ENCODE peak calls at places on chromosome 1, in ten cellular contexts. O is germinal center; Q is body of pancreas; K is stimulated activated naive CD8-positive, alpha-beta T cell treated with anti-CD3 and anti-CD28 coated beads, Interleukin-15, Interleukin-2, amounts not matched to agents 100 U/mL and 50 U/mL, for 24 hours; Z is HCEC 1CT; S is activated naive CD8-positive, alpha-beta T cell treated with anti-CD3 and anti-CD28 coated beads for 36 hours; G is stimulated activated CD4-positive, alpha-beta T cell treated with anti-CD3 and anti-CD28 coated beads, Interleukin-15, amount 100 ng/mL, for 1 hour; H is right cardiac atrium; W is hepatocyte; X is fibroblast of the conjunctiva. J is an unnamed sample.

GRCh38 chr1:8104278-8105236 is 78.4 kb upstream of the ERRFI1 start:
- DNase-seq in O (no peak), Q (no peak), K (no peak), Z (no peak), S (no peak), G (no peak), H (no peak), W (no peak), X (no peak), J (no peak)

GRCh38 chr1:202589190-202589680 is 121.0 kb downstream of the SYT2 start:
- DNase-seq in O (peak), Q (peak), K (no peak), Z (peak), S (no peak), G (no peak), H (peak), W (peak), X (peak), J (peak)

GRCh38 chr1:147541672-147542548 is 609 bp downstream of the BCL9 start:
- DNase-seq in O (no peak), Q (peak), K (peak), Z (peak), S (peak), G (no peak), H (peak), W (peak), X (peak), J (peak)

GRCh38 chr1:203544485-203544884 is 50.5 kb downstream of the OPTC start:
- DNase-seq in O (no peak), Q (no peak), K (no peak), Z (no peak), S (no peak), G (no peak), H (no peak), W (no peak), X (no peak), J (no peak)

GRCh38 chr1:84122780-84123382 is 21.2 kb upstream of the PRKACB start:
- DNase-seq in O (no peak), Q (peak), K (peak), Z (peak), S (peak), G (no peak), H (peak), W (peak), X (no peak), J (no peak)

GRCh38 chr1:8419172-8419571 is 101.3 kb downstream of the SLC45A1 start:
- DNase-seq in O (no peak), Q (no peak), K (no peak), Z (peak), S (no peak), G (no peak), H (no peak), W (no peak), X (no peak), J (no peak)

GRCh38 chr1:20153000-20153418 is 13.9 kb downstream of the PLA2G2F start:
- DNase-seq in O (no peak), Q (no peak), K (no peak), Z (no peak), S (no peak), G (no peak), H (peak), W (no peak), X (no peak), J (peak)

GRCh38 chr1:186297439-186297838 is 77.6 kb downstream of the TPR start:
- DNase-seq in O (no peak), Q (no peak), K (no peak), Z (no peak), S (no peak), G (no peak), H (no peak), W (no peak), X (no peak), J (no peak)

GRCh38 chr1:55636691-55637090 is 421.5 kb upstream of the USP24 start:
- DNase-seq in O (no peak), Q (no peak), K (no peak), Z (peak), S (no peak), G (no peak), H (no peak), W (no peak), X (no peak), J (no peak)

GRCh38 chr1:234406871-234407270 is 33.6 kb downstream of the COA6 start:
- DNase-seq in O (no peak), Q (no peak), K (no peak), Z (no peak), S (no peak), G (no peak), H (no peak), W (no peak), X (no peak), J (no peak)

GRCh38 chr1:169894424-169895145 is 889 bp upstream of the SCYL3 start:
- DNase-seq in O (no peak), Q (no peak), K (no peak), Z (no peak), S (no peak), G (no peak), H (no peak), W (peak), X (no peak), J (no peak)

GRCh38 chr1:214044438-214045214 is 56.9 kb downstream of the PROX1 start:
- DNase-seq in O (no peak), Q (peak), K (no peak), Z (no peak), S (no peak), G (no peak), H (no peak), W (peak), X (no peak), J (no peak)

GRCh38 chr1:186102559-186103148 is 272.4 kb downstream of the TPR start:
- DNase-seq in O (no peak), Q (no peak), K (no peak), Z (peak), S (no peak), G (no peak), H (peak), W (peak), X (peak), J (no peak)

GRCh38 chr1:98110674-98111073 is 189.8 kb upstream of the DPYD start:
- DNase-seq in O (no peak), Q (no peak), K (no peak), Z (peak), S (no peak), G (no peak), H (no peak), W (no peak), X (no peak), J (no peak)

GRCh38 chr1:218643281-218643680 is 298.1 kb downstream of the TGFB2 start:
- DNase-seq in O (no peak), Q (no peak), K (no peak), Z (no peak), S (no peak), G (no peak), H (no peak), W (no peak), X (no peak), J (no peak)

GRCh38 chr1:116486424-116486823 is 84.4 kb downstream of the CD58 start:
- DNase-seq in O (no peak), Q (no peak), K (no peak), Z (peak), S (no peak), G (no peak), H (no peak), W (no peak), X (peak), J (no peak)

GRCh38 chr1:227947678-227948492 is at the start of gene WNT9A:
- DNase-seq in O (peak), Q (peak), K (peak), Z (peak), S (peak), G (no peak), H (peak), W (peak), X (peak), J (peak)

GRCh38 chr1:201468844-201469644 is at the start of gene PHLDA3:
- DNase-seq in O (peak), Q (peak), K (peak), Z (peak), S (peak), G (peak), H (peak), W (peak), X (peak), J (peak)

GRCh38 chr1:66446261-66447001 is 87.5 kb upstream of the SGIP1 start:
- DNase-seq in O (peak), Q (no peak), K (no peak), Z (peak), S (peak), G (no peak), H (no peak), W (peak), X (peak), J (no peak)

GRCh38 chr1:41442697-41443251 is 41.7 kb downstream of the EDN2 start:
- DNase-seq in O (no peak), Q (no peak), K (no peak), Z (no peak), S (no peak), G (no peak), H (no peak), W (no peak), X (no peak), J (no peak)

GRCh38 chr1:12085643-12086260 is 22.6 kb downstream of the TNFRSF8 start:
- DNase-seq in O (no peak), Q (no peak), K (no peak), Z (no peak), S (no peak), G (no peak), H (no peak), W (no peak), X (no peak), J (no peak)

GRCh38 chr1:168297019-168297418 is 16.3 kb downstream of the TBX19 start:
- DNase-seq in O (no peak), Q (no peak), K (no peak), Z (no peak), S (no peak), G (no peak), H (no peak), W (no peak), X (no peak), J (no peak)

GRCh38 chr1:41537257-41537656 is 52.8 kb upstream of the EDN2 start:
- DNase-seq in O (peak), Q (no peak), K (no peak), Z (no peak), S (no peak), G (no peak), H (no peak), W (no peak), X (no peak), J (no peak)

GRCh38 chr1:195714248-195714647 is 894.0 kb downstream of the KCNT2 start:
- DNase-seq in O (no peak), Q (no peak), K (no peak), Z (no peak), S (no peak), G (no peak), H (no peak), W (no peak), X (no peak), J (no peak)

GRCh38 chr1:232629250-232630046 is 485 bp downstream of the SIPA1L2 start:
- DNase-seq in O (no peak), Q (peak), K (peak), Z (no peak), S (peak), G (peak), H (peak), W (peak), X (no peak), J (peak)

GRCh38 chr1:28096210-28097099 is 8.0 kb upstream of the EYA3 start:
- DNase-seq in O (no peak), Q (no peak), K (no peak), Z (no peak), S (no peak), G (no peak), H (no peak), W (no peak), X (no peak), J (no peak)

GRCh38 chr1:224696891-224697765 is 81.0 kb downstream of the CNIH3 start:
- DNase-seq in O (no peak), Q (no peak), K (no peak), Z (peak), S (no peak), G (no peak), H (no peak), W (no peak), X (no peak), J (no peak)

GRCh38 chr1:192243721-192244120 is 73.1 kb upstream of the RGS21 start:
- DNase-seq in O (no peak), Q (no peak), K (no peak), Z (no peak), S (no peak), G (no peak), H (no peak), W (no peak), X (no peak), J (no peak)

GRCh38 chr1:35447278-35447677 is 109.9 kb downstream of the KIAA0319L start:
- DNase-seq in O (no peak), Q (no peak), K (no peak), Z (no peak), S (no peak), G (no peak), H (no peak), W (no peak), X (no peak), J (no peak)

GRCh38 chr1:191752342-191752741 is 405.9 kb upstream of the RGS18 start:
- DNase-seq in O (no peak), Q (no peak), K (no peak), Z (no peak), S (no peak), G (no peak), H (no peak), W (no peak), X (no peak), J (no peak)

GRCh38 chr1:6028042-6028895 is 17.4 kb upstream of the KCNAB2 start:
- DNase-seq in O (peak), Q (no peak), K (peak), Z (peak), S (peak), G (peak), H (peak), W (no peak), X (no peak), J (no peak)

GRCh38 chr1:160062134-160062533 is 7.8 kb downstream of the KCNJ10 start:
- DNase-seq in O (no peak), Q (no peak), K (no peak), Z (no peak), S (no peak), G (no peak), H (peak), W (no peak), X (no peak), J (no peak)

GRCh38 chr1:244915736-244916135 is 51.4 kb upstream of the HNRNPU start:
- DNase-seq in O (no peak), Q (no peak), K (no peak), Z (no peak), S (no peak), G (no peak), H (no peak), W (no peak), X (no peak), J (no peak)

GRCh38 chr1:106924360-106924759 is 132.1 kb upstream of the PRMT6 start:
- DNase-seq in O (no peak), Q (no peak), K (no peak), Z (peak), S (no peak), G (no peak), H (no peak), W (no peak), X (no peak), J (no peak)

GRCh38 chr1:9293512-9294439 is 1.1 kb downstream of the SPSB1 start:
- DNase-seq in O (peak), Q (peak), K (peak), Z (peak), S (peak), G (no peak), H (peak), W (peak), X (no peak), J (peak)

GRCh38 chr1:215282557-215282956 is 200.0 kb downstream of the KCNK2 start:
- DNase-seq in O (no peak), Q (no peak), K (no peak), Z (peak), S (no peak), G (no peak), H (no peak), W (no peak), X (no peak), J (no peak)

GRCh38 chr1:53682881-53683280 is 56.1 kb downstream of the GLIS1 start:
- DNase-seq in O (no peak), Q (no peak), K (no peak), Z (no peak), S (no peak), G (no peak), H (no peak), W (no peak), X (no peak), J (no peak)

J was measured in left ventricle myocardium inferior.